ENCODE peak calls at places on chromosomes 6 and 20, in five cellular contexts. G, W, J, O and T are unnamed samples.

GRCh38 chr6:29016559-29017427 is 11.7 kb upstream of the ZNF311 start:
- DNase-seq in G (peak), W (peak), J (peak), O (peak), T (peak)

GRCh38 chr6:5624256-5624655 is 362.9 kb downstream of the FARS2 start:
- DNase-seq in G (no peak), W (no peak), J (no peak), O (no peak), T (no peak)

GRCh38 chr6:35804996-35805736 is at the start of gene LHFPL5:
- DNase-seq in G (no peak), W (peak), J (no peak), O (peak), T (peak)

GRCh38 chr6:51025082-51025777 is 206.6 kb downstream of the TFAP2B start:
- DNase-seq in G (no peak), W (no peak), J (no peak), O (peak), T (no peak)

GRCh38 chr6:36487698-36488097 is 44.9 kb downstream of the KCTD20 start:
- DNase-seq in G (no peak), W (no peak), J (no peak), O (no peak), T (no peak)

GRCh38 chr6:70222350-70222749 is 80.5 kb downstream of the COL9A1 start:
- DNase-seq in G (no peak), W (no peak), J (no peak), O (no peak), T (no peak)

GRCh38 chr6:14544689-14545088 is 427.1 kb downstream of the CD83 start:
- DNase-seq in G (no peak), W (no peak), J (no peak), O (no peak), T (no peak)

GRCh38 chr6:24662206-24662605 is 4.5 kb downstream of the TDP2 start:
- DNase-seq in G (no peak), W (no peak), J (no peak), O (no peak), T (no peak)

GRCh38 chr6:162151050-162151658 is 576.4 kb downstream of the PRKN start:
- DNase-seq in G (no peak), W (no peak), J (no peak), O (no peak), T (no peak)

GRCh38 chr20:24696396-24696795 is 227.0 kb downstream of the SYNDIG1 start:
- DNase-seq in G (no peak), W (no peak), J (no peak), O (no peak), T (no peak)
- TF ChIP-seq JUND in G (no peak), W (no peak), J (no peak), O (no peak), T (no peak)

GRCh38 chr6:132788658-132789397 is 9.6 kb downstream of the SLC18B1 start:
- DNase-seq in G (no peak), W (no peak), J (no peak), O (no peak), T (no peak)
- TF ChIP-seq JUND in G (no peak), W (no peak), J (no peak), O (no peak), T (no peak)

DNA sequence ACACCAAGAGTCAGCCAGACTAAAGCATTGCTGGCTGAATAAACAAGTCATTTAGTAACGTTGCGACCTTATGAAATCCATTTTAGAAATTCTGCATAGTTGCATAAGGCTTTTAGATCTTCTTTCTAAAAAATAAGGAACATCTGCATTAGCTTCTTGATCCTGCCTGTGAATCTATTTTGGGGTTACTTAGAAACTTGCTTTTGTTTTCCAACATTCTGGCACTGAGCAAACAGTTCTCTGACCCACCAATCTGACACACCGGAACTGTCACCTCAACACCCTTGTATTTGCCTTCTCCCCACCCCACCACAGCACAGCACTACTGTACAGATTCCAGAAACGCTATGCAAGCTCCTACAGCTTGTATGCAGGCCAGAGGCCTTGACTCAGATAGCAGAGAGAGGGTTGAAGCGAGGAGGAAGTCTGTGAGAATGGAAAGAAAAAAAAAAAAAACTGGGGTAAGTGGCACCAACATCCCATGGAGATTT is 55.0 kb downstream of the KIF13A start:
- DNase-seq in G (no peak), W (no peak), J (no peak), O (peak), T (no peak)
- TF ChIP-seq JUND in G (no peak), W (no peak), J (no peak), O (peak), T (no peak)

DNA sequence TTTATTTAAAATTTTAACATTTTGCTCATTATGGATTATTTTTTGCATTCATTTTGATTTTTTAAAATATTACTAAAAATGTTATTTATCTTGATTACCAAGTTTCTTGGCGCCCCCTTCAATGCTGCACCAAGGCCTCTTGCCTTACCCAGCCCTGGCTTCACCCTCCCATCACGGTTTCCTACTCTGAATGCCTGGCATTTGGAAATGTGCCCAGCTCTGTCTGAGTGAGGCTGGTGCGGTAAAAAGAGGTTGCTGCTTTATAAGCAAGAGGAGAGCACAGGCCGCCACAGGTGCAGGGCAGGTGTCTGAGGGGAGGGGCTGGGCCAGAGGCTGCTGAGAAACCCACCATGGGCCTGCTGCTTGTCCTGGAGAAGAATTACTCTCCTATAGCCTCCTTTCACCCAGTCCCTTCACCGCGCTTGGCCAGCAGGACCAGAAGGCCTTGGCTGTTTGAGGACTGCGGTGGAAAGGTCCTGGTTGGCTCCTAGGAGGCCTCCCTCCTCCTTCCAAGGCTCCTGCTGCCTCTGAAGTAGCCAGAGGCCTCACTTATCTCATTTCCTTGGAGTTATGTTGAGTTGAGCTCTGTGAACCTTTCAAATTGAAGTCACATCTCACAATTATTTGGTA is 62.6 kb downstream of the BANF2 start:
- DNase-seq in G (no peak), W (no peak), J (no peak), O (no peak), T (no peak)
- TF ChIP-seq JUND in G (no peak), W (no peak), J (no peak), O (no peak), T (no peak)

GRCh38 chr6:138455746-138456392 is 43.4 kb downstream of the NHSL1 start:
- DNase-seq in G (peak), W (no peak), J (peak), O (no peak), T (no peak)

GRCh38 chr6:138451043-138451442 is 47.0 kb downstream of the HEBP2 start:
- DNase-seq in G (no peak), W (no peak), J (no peak), O (no peak), T (no peak)

GRCh38 chr6:138450445-138450844 is 46.4 kb downstream of the HEBP2 start:
- DNase-seq in G (peak), W (no peak), J (no peak), O (no peak), T (no peak)

GRCh38 chr6:138456393-138456775 is 42.9 kb downstream of the NHSL1 start:
- DNase-seq in G (no peak), W (no peak), J (no peak), O (no peak), T (no peak)

DNA sequence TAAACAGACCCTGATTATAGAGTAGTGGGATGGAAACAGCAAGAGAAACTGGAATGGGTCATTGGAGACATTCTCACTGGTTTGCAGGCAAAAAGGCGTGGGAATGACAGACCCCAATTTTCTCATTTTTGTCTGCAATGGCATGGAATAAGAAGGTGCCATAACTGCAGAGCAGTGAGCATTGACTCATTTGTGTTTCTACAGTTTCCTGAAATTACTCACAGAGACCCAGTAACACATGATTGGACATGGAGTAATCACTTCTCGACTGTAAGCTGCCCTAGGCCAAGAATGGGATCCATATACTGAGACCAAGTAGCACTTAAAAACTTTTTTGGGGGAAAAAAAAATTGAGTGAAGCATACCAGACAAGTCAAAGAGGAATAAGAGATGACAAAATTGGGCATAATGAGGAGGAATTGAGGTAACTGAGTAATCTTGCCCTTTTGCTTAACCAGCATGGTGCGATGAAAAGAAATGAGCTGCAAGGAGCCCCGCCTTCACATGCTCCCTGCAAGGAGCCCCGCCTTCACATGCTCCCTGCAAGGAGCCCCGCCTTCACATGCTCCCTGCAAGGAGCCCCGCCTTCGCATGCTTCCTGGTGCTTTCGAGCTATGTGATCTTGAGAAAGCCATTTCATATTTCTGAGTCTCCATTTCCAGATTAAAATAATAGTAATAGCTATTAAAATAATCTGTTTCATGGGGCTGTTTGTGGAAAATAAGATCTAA is 44.2 kb downstream of the NHSL1 start:
- DNase-seq in G (peak), W (no peak), J (peak), O (no peak), T (no peak)
- TF ChIP-seq JUND in G (peak), W (no peak), J (no peak), O (no peak), T (no peak)

GRCh38 chr6:167906899-167907298 is 80.2 kb downstream of the AFDN start:
- DNase-seq in G (no peak), W (no peak), J (no peak), O (no peak), T (peak)
- TF ChIP-seq JUND in G (no peak), W (no peak), J (no peak), O (no peak), T (no peak)

DNA sequence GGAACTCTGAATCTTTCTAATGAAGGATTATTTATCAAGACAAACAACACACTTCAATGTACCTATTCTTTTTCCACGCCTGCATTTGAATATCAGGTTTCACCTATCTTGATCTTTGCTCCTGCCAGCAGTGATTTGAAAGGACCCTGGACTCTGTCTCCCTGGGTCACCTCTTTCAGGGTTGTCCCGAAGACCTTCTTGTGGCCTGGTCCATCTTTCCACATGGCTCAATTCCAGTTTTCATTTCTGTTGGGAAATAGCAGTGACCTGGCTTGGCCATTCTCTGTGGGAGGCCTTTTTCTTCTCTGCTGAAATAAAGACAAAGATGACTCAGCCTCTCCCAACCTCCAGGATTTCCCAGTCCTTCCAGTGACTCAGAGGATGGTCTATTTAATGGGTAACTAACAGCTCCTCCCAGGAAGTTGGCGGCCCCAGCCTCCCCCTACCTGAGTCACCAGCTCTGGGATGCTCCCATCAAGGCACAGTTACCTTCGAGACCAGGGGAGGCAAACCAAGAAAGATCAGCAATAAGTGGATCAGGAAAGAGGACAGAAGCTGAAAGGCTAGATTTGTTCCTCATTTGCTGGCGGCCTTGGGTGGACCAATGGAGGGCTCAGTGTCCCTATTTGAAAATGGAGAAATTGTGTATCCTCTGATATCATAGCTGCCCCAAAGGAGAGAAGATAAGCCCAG is 120.2 kb upstream of the RNF24 start:
- DNase-seq in G (no peak), W (no peak), J (peak), O (peak), T (no peak)
- TF ChIP-seq JUND in G (no peak), W (no peak), J (peak), O (peak), T (no peak)

GRCh38 chr20:8749986-8750385 is 318.9 kb upstream of the PLCB4 start:
- DNase-seq in G (no peak), W (no peak), J (no peak), O (no peak), T (no peak)

GRCh38 chr20:8756410-8756809 is 312.5 kb upstream of the PLCB4 start:
- DNase-seq in G (no peak), W (no peak), J (peak), O (no peak), T (no peak)

GRCh38 chr20:8757146-8757545 is 311.7 kb upstream of the PLCB4 start:
- DNase-seq in G (no peak), W (no peak), J (no peak), O (no peak), T (no peak)

GRCh38 chr20:8755340-8756118 is 313.4 kb upstream of the PLCB4 start:
- DNase-seq in G (no peak), W (no peak), J (no peak), O (no peak), T (no peak)
- TF ChIP-seq JUND in G (no peak), W (no peak), J (no peak), O (no peak), T (no peak)

GRCh38 chr6:83509416-83509815 is 2.9 kb upstream of the PRSS35 start:
- DNase-seq in G (no peak), W (no peak), J (no peak), O (no peak), T (no peak)

GRCh38 chr6:83514877-83515466 is 2.6 kb downstream of the PRSS35 start:
- DNase-seq in G (peak), W (no peak), J (peak), O (peak), T (peak)

GRCh38 chr6:83517500-83517899 is 5.2 kb downstream of the PRSS35 start:
- DNase-seq in G (no peak), W (no peak), J (no peak), O (no peak), T (no peak)

GRCh38 chr6:83511901-83512681 is at the start of gene PRSS35:
- DNase-seq in G (no peak), W (peak), J (peak), O (peak), T (no peak)
- TF ChIP-seq JUND in G (no peak), W (no peak), J (no peak), O (no peak), T (no peak)